ENCODE peak calls at places on chromosome 12, in four cellular contexts. M is A549, F is ovary, G is small intestine. P is an unnamed sample. For H3K4me1, the result is how much of the 10 kb centered on the place peaks cover.

GRCh38 chr12:29149691-29150382 is 759 bp downstream of the FAR2 start:
- DNase-seq in M (no peak), G (peak), F (no peak), P (peak)

GRCh38 chr12:132453361-132454133 is 36.4 kb upstream of the FBRSL1 start:
- DNase-seq in M (no peak), G (no peak), F (no peak), P (no peak)

GRCh38 chr12:118237908-118238307 is 102.0 kb downstream of the PEBP1 start:
- DNase-seq in F (no peak), M (no peak), G (no peak), P (no peak)

GRCh38 chr12:71282020-71282419 is 124.2 kb upstream of the TSPAN8 start:
- DNase-seq in M (no peak), G (no peak), F (no peak), P (no peak)

GRCh38 chr12:92292016-92292415 is 146.4 kb upstream of the BTG1 start:
- DNase-seq in F (no peak), M (no peak), G (no peak), P (no peak)

GRCh38 chr12:88420460-88420859 is 159.8 kb downstream of the KITLG start:
- DNase-seq in G (no peak), M (peak), F (no peak), P (no peak)

GRCh38 chr12:50061946-50062725 is 4.7 kb downstream of the ASIC1 start:
- DNase-seq in G (no peak), F (no peak), M (no peak), P (no peak)

GRCh38 chr12:19846561-19846960 is 407.3 kb downstream of the AEBP2 start:
- DNase-seq in F (no peak), M (peak), G (no peak), P (no peak)

GRCh38 chr12:28351414-28351813 is 161.2 kb downstream of the CCDC91 start:
- DNase-seq in G (no peak), M (no peak), F (no peak), P (peak)

GRCh38 chr12:73629893-73630872 is 907.5 kb upstream of the ATXN7L3B start:
- DNase-seq in G (no peak), F (no peak), M (no peak), P (no peak)

GRCh38 chr12:54371328-54372112 is 7.2 kb upstream of the GPR84 start:
- DNase-seq in G (no peak), F (peak), M (no peak), P (peak)

GRCh38 chr12:62123721-62124203 is 136.4 kb upstream of the USP15 start:
- DNase-seq in M (peak), G (peak), F (peak), P (peak)

GRCh38 chr12:121465921-121466799 is 66.2 kb downstream of the RNF34 start:
- DNase-seq in F (no peak), M (peak), G (peak), P (no peak)

DNA sequence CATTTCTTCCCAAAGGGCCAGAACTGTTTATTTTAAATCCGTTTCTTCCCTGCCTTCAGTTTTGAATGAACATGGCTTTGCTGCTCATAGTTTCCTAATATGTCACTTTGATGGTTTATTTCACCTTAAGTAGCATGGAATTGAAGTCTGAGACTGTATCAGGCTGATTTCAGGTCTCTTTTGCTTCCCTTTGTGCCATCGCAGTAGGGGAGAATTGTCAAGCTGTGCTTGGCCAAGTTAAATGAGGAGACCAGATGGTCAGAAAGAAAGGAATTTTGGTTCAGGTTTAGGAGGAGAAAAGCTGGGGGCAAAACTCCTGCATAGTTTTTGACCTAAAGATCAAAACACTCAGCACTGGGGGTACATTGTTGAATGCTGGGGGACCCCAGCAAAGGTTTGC is 398.4 kb downstream of the NUAK1 start:
- DNase-seq in M (no peak), F (no peak), G (no peak), P (no peak)
- H3K4me1 ChIP-seq in M (under half), F (under half), G (under half), P (under half)

GRCh38 chr12:97556201-97556824 is 93.7 kb downstream of the RMST start:
- DNase-seq in M (no peak), F (no peak), G (no peak), P (no peak)
- H3K27ac ChIP-seq in M (no peak), F (no peak), G (no peak), P (no peak)

GRCh38 chr12:57613427-57614109 is 2.3 kb downstream of the ARHGEF25 start:
- DNase-seq in M (no peak), F (no peak), G (no peak), P (no peak)

GRCh38 chr12:57615637-57616036 is 4.4 kb downstream of the ARHGEF25 start:
- DNase-seq in F (no peak), G (no peak), M (no peak), P (no peak)

GRCh38 chr12:57616383-57617101 is 5.3 kb downstream of the ARHGEF25 start:
- DNase-seq in F (no peak), M (no peak), G (no peak), P (no peak)

GRCh38 chr12:57614178-57614947 is 3.1 kb downstream of the ARHGEF25 start:
- DNase-seq in G (no peak), F (no peak), M (peak), P (no peak)

GRCh38 chr12:57614948-57615500 is 3.8 kb downstream of the ARHGEF25 start:
- DNase-seq in G (no peak), M (no peak), F (no peak), P (no peak)
- H3K4me3 ChIP-seq in G (no peak), M (no peak), F (no peak), P (no peak)

GRCh38 chr12:46453428-46453827 is 80.9 kb upstream of the SLC38A2 start:
- DNase-seq in G (no peak), M (no peak), F (no peak), P (no peak)
- H3K4me1 ChIP-seq in G (under half), M (under half), F (under half), P (under half)

GRCh38 chr12:46553266-46553665 is 180.7 kb upstream of the SLC38A2 start:
- DNase-seq in M (peak), G (no peak), F (no peak), P (no peak)

GRCh38 chr12:46555379-46555778 is 182.8 kb upstream of the SLC38A2 start:
- DNase-seq in F (no peak), G (no peak), M (no peak), P (no peak)

GRCh38 chr12:46556105-46556559 is 183.6 kb upstream of the SLC38A2 start:
- DNase-seq in F (no peak), M (peak), G (no peak), P (no peak)

GRCh38 chr12:46553911-46554310 is 181.3 kb upstream of the SLC38A2 start:
- DNase-seq in G (no peak), M (no peak), F (no peak), P (no peak)

GRCh38 chr12:46554461-46554860 is 181.9 kb upstream of the SLC38A2 start:
- DNase-seq in F (no peak), M (no peak), G (no peak), P (no peak)
- H3K27ac ChIP-seq in F (no peak), M (peak), G (no peak), P (no peak)

GRCh38 chr12:48678561-48679185 is 3.4 kb downstream of the KANSL2 start:
- DNase-seq in G (no peak), M (no peak), F (no peak), P (no peak)
- H3K4me3 ChIP-seq in G (no peak), M (no peak), F (no peak), P (no peak)

GRCh38 chr12:2960432-2960956 is 1.3 kb downstream of the TEAD4 start:
- DNase-seq in G (no peak), M (peak), F (no peak), P (no peak)

GRCh38 chr12:2961705-2962104 is 2.5 kb downstream of the TEAD4 start:
- DNase-seq in G (no peak), M (no peak), F (no peak), P (no peak)

GRCh38 chr12:2963154-2963759 is 4.1 kb downstream of the TEAD4 start:
- DNase-seq in M (no peak), G (peak), F (no peak), P (no peak)

GRCh38 chr12:2960996-2961616 is 1.9 kb downstream of the TEAD4 start:
- DNase-seq in M (no peak), F (no peak), G (no peak), P (no peak)

DNA sequence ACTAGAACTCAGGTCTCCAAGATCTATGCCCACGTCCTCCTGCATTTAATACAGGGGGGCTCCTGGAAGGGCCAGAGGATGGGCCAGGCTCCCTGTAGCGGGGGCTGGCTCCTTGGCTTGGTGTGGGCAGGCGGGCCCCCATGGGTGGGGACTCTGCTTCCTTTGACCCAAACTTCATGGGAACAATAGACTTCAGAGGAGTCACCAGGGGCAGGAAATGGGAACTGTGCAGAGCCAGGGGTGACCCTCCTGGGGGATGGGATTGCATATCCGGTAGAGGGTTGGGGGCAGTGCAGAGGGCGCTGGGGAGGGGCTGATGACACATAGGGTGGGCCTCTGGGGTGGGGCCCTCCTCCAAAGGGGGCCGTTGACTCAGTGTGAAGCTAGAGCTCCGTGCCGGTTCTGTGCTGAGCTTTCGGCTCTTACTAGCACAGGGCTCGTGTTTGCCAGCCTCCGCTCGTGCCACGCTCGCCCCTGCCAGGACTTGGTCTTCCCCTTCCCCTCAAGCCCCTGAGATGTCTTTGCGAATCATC is 4.6 kb downstream of the TEAD4 start:
- DNase-seq in G (no peak), F (no peak), M (no peak), P (no peak)
- H3K4me1 ChIP-seq in G (under half), F (under half), M (under half), P (under half)

GRCh38 chr12:63846249-63846967 is 1.9 kb downstream of the SRGAP1 start:
- DNase-seq in G (no peak), F (no peak), M (no peak), P (no peak)

GRCh38 chr12:63844391-63845341 is at the start of gene SRGAP1:
- DNase-seq in G (peak), M (no peak), F (peak), P (peak)

GRCh38 chr12:63849641-63850040 is 5.1 kb downstream of the SRGAP1 start:
- DNase-seq in M (no peak), G (no peak), F (no peak), P (no peak)

GRCh38 chr12:63845726-63846125 is 1.2 kb downstream of the SRGAP1 start:
- DNase-seq in M (no peak), F (no peak), G (peak), P (no peak)

GRCh38 chr12:63848450-63848849 is 4.0 kb downstream of the SRGAP1 start:
- DNase-seq in M (no peak), F (no peak), G (no peak), P (no peak)
- H3K27ac ChIP-seq in M (peak), F (no peak), G (no peak), P (no peak)